ENCODE peak calls at places on chromosomes 12 and 14, in six cellular contexts. I is posterior cingulate gyrus; D is A549; L is lower leg skin; G is lung; J is activated T-cell treated with anti-CD3 and anti-CD28 coated beads, Interleukin-2, amount 50 U/mL, for 4 hours. V is an unnamed sample.

GRCh38 chr12:32587536-32588346 is 91.4 kb upstream of the DNM1L start:
- DNase-seq in D (no peak), I (no peak), J (no peak), L (no peak), G (no peak), V (no peak)

GRCh38 chr14:104049576-104050240 is 35.8 kb upstream of the ASPG start:
- DNase-seq in D (no peak), G (no peak), I (no peak), L (no peak), J (no peak), V (no peak)

GRCh38 chr14:34365309-34365915 is 96.6 kb downstream of the SPTSSA start:
- DNase-seq in I (no peak), D (peak), J (no peak), L (no peak), G (no peak), V (no peak)

GRCh38 chr12:50285253-50285652 is 1.9 kb upstream of the LIMA1 start:
- DNase-seq in L (no peak), G (no peak), I (no peak), J (no peak), D (no peak), V (no peak)

GRCh38 chr12:132554857-132555630 is 55.3 kb downstream of the LRCOL1 start:
- DNase-seq in L (no peak), I (no peak), G (no peak), J (no peak), D (peak), V (no peak)

GRCh38 chr12:89280833-89281533 is 71.3 kb downstream of the DUSP6 start:
- DNase-seq in J (no peak), L (no peak), I (no peak), D (no peak), G (no peak), V (no peak)

GRCh38 chr12:120693848-120694247 is 6.9 kb downstream of the MLEC start:
- DNase-seq in J (no peak), D (no peak), I (no peak), L (no peak), G (no peak), V (no peak)

GRCh38 chr12:79927772-79928474 is 7.0 kb downstream of the PPP1R12A start:
- DNase-seq in D (no peak), G (no peak), I (no peak), L (no peak), J (peak), V (peak)

GRCh38 chr12:55658635-55659391 is 22.1 kb downstream of the OR10P1 start:
- DNase-seq in G (no peak), L (no peak), D (no peak), I (no peak), J (no peak), V (no peak)

GRCh38 chr14:88005978-88006851 is 1.3 kb downstream of the GPR65 start:
- DNase-seq in G (no peak), L (no peak), I (no peak), D (no peak), J (peak), V (peak)

GRCh38 chr12:80941916-80942315 is 4.2 kb upstream of the LIN7A start:
- DNase-seq in L (no peak), I (no peak), D (no peak), G (no peak), J (no peak), V (no peak)